ENCODE peak calls at places on chromosomes 16 and 17, in five cellular contexts. V is DND-41, J is cardiac fibroblast, I is psoas muscle, K is B cell. L is an unnamed sample.
A peak's percentile ranks its signal among the peaks of the same experiment; 100 is the strongest.

GRCh38 chr17:4808378-4808767 is 1.4 kb downstream of the PLD2 start:
- DNase-seq in V (no peak), J (peak; percentile 63), I (peak; percentile 46), K (no peak), L (no peak)

GRCh38 chr17:7846765-7847661 is 7.9 kb upstream of the TMEM88 start:
- DNase-seq in V (no peak), J (no peak), I (no peak), K (peak; percentile 25), L (peak; percentile 13)

GRCh38 chr17:21467739-21468490 is 91.8 kb downstream of the KCNJ12 start:
- DNase-seq in V (no peak), J (no peak), I (no peak), K (no peak), L (no peak)

GRCh38 chr16:21150375-21151001 is at the start of gene DNAH3:
- DNase-seq in V (no peak), J (peak; percentile 27), I (no peak), K (no peak), L (no peak)

GRCh38 chr17:34365340-34365739 is 2.3 kb upstream of the CCL1 start:
- DNase-seq in V (peak; percentile 81), J (no peak), I (no peak), K (no peak), L (no peak)

GRCh38 chr16:12252616-12253015 is 276.1 kb downstream of the SNX29 start:
- DNase-seq in V (no peak), J (no peak), I (no peak), K (no peak), L (no peak)

GRCh38 chr17:43578699-43579569 is 32.8 kb upstream of the ETV4 start:
- DNase-seq in V (no peak), J (peak; percentile 48), I (no peak), K (peak; percentile 70), L (peak; percentile 49)

GRCh38 chr16:11240636-11241473 is 15.1 kb downstream of the SOCS1 start:
- DNase-seq in V (peak; percentile 93), J (no peak), I (no peak), K (no peak), L (no peak)

GRCh38 chr17:32523827-32524552 is 37.2 kb downstream of the CDK5R1 start:
- DNase-seq in V (no peak), J (no peak), I (no peak), K (peak; percentile 56), L (peak; percentile 66)

GRCh38 chr17:16415031-16415924 is at the start of gene TRPV2:
- DNase-seq in V (peak; percentile 78), J (no peak), I (no peak), K (peak; percentile 74), L (peak; percentile 79)

GRCh38 chr17:66760324-66760723 is 74.6 kb upstream of the CACNG5 start:
- DNase-seq in V (no peak), J (no peak), I (no peak), K (no peak), L (no peak)

GRCh38 chr17:2370211-2370589 is 30.7 kb downstream of the MNT start:
- DNase-seq in V (no peak), J (no peak), I (no peak), K (no peak), L (no peak)

GRCh38 chr17:31067699-31068184 is 27.0 kb upstream of the NF1 start:
- DNase-seq in V (no peak), J (peak; percentile 73), I (no peak), K (no peak), L (no peak)

GRCh38 chr17:69414408-69415274 is at the start of gene MAP2K6:
- DNase-seq in V (peak; percentile 84), J (peak; percentile 76), I (peak; percentile 83), K (peak; percentile 69), L (peak; percentile 94)

GRCh38 chr17:62898239-62898864 is 67.7 kb upstream of the TANC2 start:
- DNase-seq in V (no peak), J (peak; percentile 68), I (no peak), K (no peak), L (no peak)

GRCh38 chr16:69311533-69312388 is 611 bp downstream of the VPS4A start:
- DNase-seq in V (peak; percentile 32), J (peak; percentile 24), I (peak; percentile 48), K (peak; percentile 72), L (peak; percentile 54)

GRCh38 chr17:4394208-4395110 is 28.0 kb upstream of the UBE2G1 start:
- DNase-seq in V (no peak), J (no peak), I (no peak), K (no peak), L (no peak)

GRCh38 chr17:20281860-20282259 is 185.5 kb downstream of the LGALS9B start:
- DNase-seq in V (no peak), J (no peak), I (peak; percentile 35), K (no peak), L (no peak)

GRCh38 chr17:29155235-29155965 is 24.8 kb downstream of the MYO18A start:
- DNase-seq in V (peak; percentile 64), J (peak; percentile 66), I (no peak), K (no peak), L (peak; percentile 88)

GRCh38 chr17:489758-490329 is 137.2 kb upstream of the RPH3AL start:
- DNase-seq in V (peak; percentile 90), J (peak; percentile 45), I (peak; percentile 37), K (peak; percentile 57), L (peak; percentile 88)

GRCh38 chr17:40328386-40328766 is 19.4 kb downstream of the RARA start:
- DNase-seq in V (no peak), J (no peak), I (no peak), K (no peak), L (no peak)

GRCh38 chr17:68697850-68698313 is 96.7 kb upstream of the FAM20A start:
- DNase-seq in V (no peak), J (peak; percentile 87), I (peak; percentile 27), K (no peak), L (no peak)

GRCh38 chr16:80731915-80732314 is 72.5 kb downstream of the CDYL2 start:
- DNase-seq in V (no peak), J (no peak), I (no peak), K (no peak), L (no peak)

GRCh38 chr17:14871921-14872320 is 393.2 kb downstream of the PMP22 start:
- DNase-seq in V (no peak), J (peak; percentile 59), I (no peak), K (no peak), L (no peak)

GRCh38 chr17:77435272-77436057 is 294.7 kb downstream of the SEC14L1 start:
- DNase-seq in V (no peak), J (no peak), I (peak; percentile 25), K (no peak), L (peak; percentile 78)

GRCh38 chr17:49851387-49852291 is 3.8 kb upstream of the TAC4 start:
- DNase-seq in V (peak; percentile 72), J (peak; percentile 78), I (peak; percentile 76), K (peak; percentile 70), L (peak; percentile 80)

GRCh38 chr16:57743886-57744645 is 8.5 kb downstream of the KATNB1 start:
- DNase-seq in V (no peak), J (no peak), I (no peak), K (no peak), L (no peak)

GRCh38 chr17:48505788-48506187 is 25.0 kb downstream of the HOXB1 start:
- DNase-seq in V (no peak), J (peak; percentile 78), I (no peak), K (no peak), L (peak; percentile 71)

GRCh38 chr17:40820228-40820838 is 2.1 kb downstream of the KRT10 start:
- DNase-seq in V (no peak), J (no peak), I (no peak), K (no peak), L (peak; percentile 15)

GRCh38 chr16:50552476-50553101 is 4.4 kb downstream of the NKD1 start:
- DNase-seq in V (no peak), J (no peak), I (no peak), K (no peak), L (no peak)

GRCh38 chr17:63418540-63418939 is 27.6 kb downstream of the CYB561 start:
- DNase-seq in V (no peak), J (no peak), I (no peak), K (no peak), L (no peak)

GRCh38 chr16:22322021-22322471 is 24.8 kb downstream of the POLR3E start:
- DNase-seq in V (no peak), J (no peak), I (no peak), K (no peak), L (no peak)

GRCh38 chr16:17273142-17273561 is 197.6 kb downstream of the XYLT1 start:
- DNase-seq in V (no peak), J (peak; percentile 59), I (no peak), K (no peak), L (peak; percentile 73)

GRCh38 chr17:57340160-57340981 is 84.0 kb downstream of the MSI2 start:
- DNase-seq in V (no peak), J (no peak), I (no peak), K (no peak), L (no peak)

GRCh38 chr17:7929158-7930029 is at the start of gene KCNAB3:
- DNase-seq in V (peak; percentile 26), J (peak; percentile 80), I (no peak), K (peak; percentile 43), L (peak; percentile 80)

GRCh38 chr16:8492690-8493089 is 97.6 kb downstream of the TMEM114 start:
- DNase-seq in V (no peak), J (no peak), I (no peak), K (no peak), L (no peak)

GRCh38 chr17:62984801-62985200 is 18.8 kb downstream of the TANC2 start:
- DNase-seq in V (no peak), J (no peak), I (no peak), K (no peak), L (no peak)

GRCh38 chr17:48541574-48542113 is 3.3 kb downstream of the HOXB2 start:
- DNase-seq in V (no peak), J (peak; percentile 86), I (peak; percentile 77), K (peak; percentile 77), L (peak; percentile 41)

GRCh38 chr17:35127751-35128514 is 6.5 kb downstream of the FNDC8 start:
- DNase-seq in V (no peak), J (peak; percentile 94), I (peak; percentile 22), K (no peak), L (no peak)

GRCh38 chr17:70604854-70605253 is 435.5 kb downstream of the KCNJ2 start:
- DNase-seq in V (no peak), J (no peak), I (no peak), K (no peak), L (no peak)
- TF ChIP-seq CTCF in V (no peak), J (no peak), I (no peak), K (no peak), L (no peak)

DNA sequence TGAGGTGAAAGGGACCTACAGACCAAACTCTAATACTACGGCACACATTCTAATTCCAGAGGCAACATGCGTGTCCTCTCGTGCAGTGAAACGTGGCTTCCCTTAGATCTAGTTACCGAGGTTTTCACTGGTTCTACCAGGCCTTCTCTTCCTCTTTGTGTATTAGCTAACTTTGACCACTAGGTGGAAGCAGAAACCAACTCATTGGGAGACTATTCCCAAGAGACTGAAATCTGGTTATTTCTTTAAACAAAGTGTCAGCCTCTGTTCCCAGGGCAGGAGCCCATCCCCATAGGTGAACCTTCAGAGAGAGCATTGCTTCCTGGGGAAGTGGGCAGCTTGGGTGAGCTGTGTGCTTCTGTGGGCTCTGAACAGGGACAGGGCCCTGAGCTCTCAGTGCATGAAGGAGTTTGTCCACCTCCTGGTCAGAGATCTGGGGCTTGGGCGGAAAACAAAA is 19.7 kb upstream of the RCVRN start:
- DNase-seq in V (peak; percentile 46), J (peak; percentile 78), I (no peak), K (peak; percentile 66), L (no peak)
- TF ChIP-seq CTCF in V (peak; percentile 92), J (peak; percentile 80), I (peak; percentile 87), K (peak; percentile 95), L (peak; percentile 86)

GRCh38 chr16:68235105-68235881 is 634 bp downstream of the ESRP2 start:
- DNase-seq in V (no peak), J (no peak), I (peak; percentile 30), K (no peak), L (peak; percentile 23)
- TF ChIP-seq CTCF in V (no peak), J (no peak), I (no peak), K (no peak), L (no peak)

GRCh38 chr16:90077757-90078593 is 844 bp upstream of the PRDM7 start:
- DNase-seq in V (no peak), J (peak; percentile 40), I (no peak), K (peak; percentile 47), L (peak; percentile 59)
- TF ChIP-seq CTCF in V (peak; percentile 39), J (no peak), I (no peak), K (no peak), L (peak; percentile 45)

L was measured in activated CD8-positive, alpha-beta T cell treated with anti-CD3 and anti-CD28 coated beads for 36 hours.